ENCODE peak calls at places on chromosomes 6 and 20, in five cellular contexts. E is neuronal stem cell, S is H1, M is IMR-90, G is trophoblast cell. K is an unnamed sample.

GRCh38 chr20:43545837-43546578 is 12.8 kb upstream of the SGK2 start:
- DNase-seq in E (no peak), S (no peak), M (no peak), G (no peak), K (no peak)

GRCh38 chr6:13485303-13485702 is 2.1 kb downstream of the GFOD1 start:
- DNase-seq in E (no peak), S (no peak), M (no peak), G (no peak), K (no peak)

GRCh38 chr20:41895633-41896032 is 277.5 kb upstream of the CHD6 start:
- DNase-seq in E (no peak), S (no peak), M (no peak), G (no peak), K (no peak)

GRCh38 chr6:111982681-111983080 is 71.2 kb upstream of the CCN6 start:
- DNase-seq in E (no peak), S (no peak), M (no peak), G (no peak), K (no peak)

GRCh38 chr20:17683218-17684076 is 1.4 kb upstream of the RRBP1 start:
- DNase-seq in E (no peak), S (no peak), M (no peak), G (no peak), K (no peak)

GRCh38 chr6:37375376-37375775 is 21.6 kb downstream of the RNF8 start:
- DNase-seq in E (no peak), S (no peak), M (no peak), G (no peak), K (no peak)

GRCh38 chr6:167565884-167566491 is 241.1 kb downstream of the TTLL2 start:
- DNase-seq in E (peak), S (no peak), M (no peak), G (no peak), K (no peak)

GRCh38 chr6:33419580-33420492 is at the start of gene SYNGAP1:
- DNase-seq in E (no peak), S (no peak), M (peak), G (no peak), K (peak)

GRCh38 chr20:56163806-56164205 is 84.7 kb upstream of the MC3R start:
- DNase-seq in E (no peak), S (no peak), M (no peak), G (no peak), K (no peak)

GRCh38 chr6:11317885-11318771 is 85.7 kb upstream of the NEDD9 start:
- DNase-seq in E (no peak), S (no peak), M (peak), G (peak), K (peak)

GRCh38 chr6:9233686-9234085 is 798.3 kb upstream of the SLC35B3 start:
- DNase-seq in E (no peak), S (no peak), M (no peak), G (no peak), K (no peak)

GRCh38 chr6:137341721-137342195 is 122.6 kb upstream of the IFNGR1 start:
- DNase-seq in E (no peak), S (no peak), M (no peak), G (no peak), K (no peak)

GRCh38 chr6:38776515-38776914 is 61.4 kb downstream of the DNAH8 start:
- DNase-seq in E (no peak), S (no peak), M (peak), G (peak), K (peak)

GRCh38 chr20:58716476-58717277 is 24.1 kb downstream of the NPEPL1 start:
- DNase-seq in E (peak), S (no peak), M (no peak), G (no peak), K (no peak)

GRCh38 chr20:60792941-60793340 is 459.1 kb upstream of the CDH4 start:
- DNase-seq in E (no peak), S (no peak), M (no peak), G (no peak), K (no peak)

GRCh38 chr6:41092421-41093140 is 19.8 kb downstream of the NFYA start:
- DNase-seq in E (no peak), S (no peak), M (peak), G (peak), K (peak)

GRCh38 chr20:38342716-38343106 is 3.6 kb upstream of the LBP start:
- DNase-seq in E (no peak), S (no peak), M (no peak), G (no peak), K (no peak)

GRCh38 chr20:1533059-1533458 is 24.4 kb downstream of the SIRPD start:
- DNase-seq in E (no peak), S (peak), M (no peak), G (no peak), K (no peak)

GRCh38 chr6:137853569-137854213 is 13.4 kb upstream of the TNFAIP3 start:
- DNase-seq in E (no peak), S (no peak), M (peak), G (no peak), K (peak)

GRCh38 chr6:109738667-109739066 is 47.6 kb downstream of the FIG4 start:
- DNase-seq in E (no peak), S (no peak), M (no peak), G (no peak), K (no peak)

GRCh38 chr6:109740787-109741186 is 49.7 kb downstream of the FIG4 start:
- DNase-seq in E (no peak), S (no peak), M (no peak), G (no peak), K (no peak)

GRCh38 chr6:109739671-109740070 is 48.6 kb downstream of the FIG4 start:
- DNase-seq in E (no peak), S (no peak), M (no peak), G (no peak), K (no peak)

GRCh38 chr6:109738200-109738599 is 47.1 kb downstream of the FIG4 start:
- DNase-seq in E (no peak), S (no peak), M (peak), G (no peak), K (no peak)

DNA sequence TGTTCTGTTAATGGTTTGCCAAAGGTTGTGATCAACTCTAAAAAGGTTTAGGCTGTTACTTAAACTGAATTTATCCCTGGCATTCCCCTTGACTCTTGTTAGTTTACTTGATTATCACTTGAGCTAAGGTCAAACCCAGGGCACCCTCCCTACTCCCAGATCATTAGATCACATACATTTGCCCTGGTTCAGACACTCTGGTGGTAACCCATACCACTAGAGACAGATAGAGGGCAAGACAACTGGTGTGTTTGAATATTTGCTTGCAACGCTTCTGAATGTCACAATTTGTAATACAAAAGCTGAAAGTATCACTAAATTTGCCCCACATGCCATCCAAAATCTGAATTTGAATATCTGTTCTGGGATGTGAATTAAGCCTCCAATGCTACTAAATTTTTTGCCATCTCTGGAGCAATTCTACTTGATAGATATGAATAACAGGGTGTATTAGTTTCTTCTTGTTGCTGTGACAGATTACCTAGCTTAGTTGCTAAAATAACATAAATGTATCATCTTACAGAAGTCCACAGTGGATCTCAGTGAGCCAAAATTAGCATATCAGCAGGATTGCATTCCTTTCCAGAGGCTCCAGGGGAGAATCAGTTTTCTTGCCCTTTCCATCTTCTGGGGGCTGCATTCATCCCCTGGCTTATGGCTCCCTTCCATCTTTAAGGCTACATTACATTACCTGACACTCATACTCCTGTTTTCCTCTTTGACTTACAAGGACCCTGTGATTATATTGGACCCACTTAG is 45.4 kb downstream of the FIG4 start:
- DNase-seq in E (no peak), S (no peak), M (peak), G (no peak), K (no peak)
- H3K27ac ChIP-seq in E (no peak), S (no peak), M (no peak), G (no peak), K (peak)

GRCh38 chr20:57618766-57619052 is 1.5 kb downstream of the ZBP1 start:
- DNase-seq in E (no peak), S (no peak), M (no peak), G (no peak), K (no peak)

GRCh38 chr20:57619053-57619831 is 984 bp downstream of the ZBP1 start:
- DNase-seq in E (no peak), S (no peak), M (no peak), G (no peak), K (no peak)

GRCh38 chr20:57620999-57621398 is 773 bp upstream of the ZBP1 start:
- DNase-seq in E (no peak), S (no peak), M (no peak), G (no peak), K (no peak)

GRCh38 chr20:57621426-57622200 is 1.4 kb upstream of the ZBP1 start:
- DNase-seq in E (no peak), S (no peak), M (no peak), G (no peak), K (no peak)

DNA sequence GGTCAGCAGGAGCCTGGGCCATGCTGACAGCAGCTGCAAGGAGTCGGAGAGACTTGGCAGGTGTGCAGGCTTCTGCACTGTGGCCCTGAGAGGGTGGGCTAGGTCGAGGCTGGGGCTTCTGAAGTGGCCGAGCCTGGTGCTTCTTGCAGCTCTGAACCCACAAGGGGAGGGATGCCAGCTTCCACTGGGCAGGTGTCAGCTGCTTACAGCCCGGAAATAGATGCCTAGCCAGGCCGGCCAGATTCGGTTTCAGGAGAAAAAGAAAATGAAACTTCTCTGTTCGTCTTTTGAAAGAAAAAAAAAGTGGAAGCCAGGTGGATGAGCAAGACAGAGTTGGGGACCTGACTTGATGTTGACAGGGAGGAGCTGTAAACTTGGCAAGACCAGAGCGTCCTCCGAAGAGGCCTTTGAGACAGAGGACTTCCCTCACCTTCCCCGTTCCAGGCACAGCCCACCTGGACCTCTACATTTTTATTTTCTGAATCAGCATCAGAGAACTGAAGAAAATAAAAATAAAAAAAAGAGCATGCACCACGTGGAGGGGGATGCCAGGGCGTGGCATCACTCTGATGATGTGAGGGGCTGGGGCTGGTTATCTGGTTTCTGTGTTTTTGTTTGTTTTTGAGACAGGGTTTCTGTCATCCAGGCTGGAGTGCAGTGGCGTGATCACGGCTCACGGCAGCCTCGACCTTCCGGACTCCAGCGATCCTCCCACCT is at the start of gene ZBP1:
- DNase-seq in E (no peak), S (no peak), M (no peak), G (no peak), K (no peak)
- H3K4me3 ChIP-seq in E (no peak), S (no peak), M (no peak), G (no peak), K (no peak)

GRCh38 chr20:63270606-63271325 is 1.8 kb upstream of the ARFGAP1 start:
- DNase-seq in E (no peak), S (no peak), M (no peak), G (no peak), K (no peak)

GRCh38 chr20:63273635-63274380 is 1.2 kb downstream of the ARFGAP1 start:
- DNase-seq in E (no peak), S (no peak), M (peak), G (peak), K (peak)

GRCh38 chr20:63274381-63275228 is 2.0 kb downstream of the ARFGAP1 start:
- DNase-seq in E (no peak), S (no peak), M (no peak), G (no peak), K (no peak)

GRCh38 chr20:63273180-63273579 is 567 bp downstream of the ARFGAP1 start:
- DNase-seq in E (no peak), S (no peak), M (no peak), G (no peak), K (no peak)

GRCh38 chr20:63272105-63273078 is at the start of gene ARFGAP1:
- DNase-seq in E (peak), S (no peak), M (peak), G (peak), K (peak)
- H3K14ac ChIP-seq in E (no peak), S (no peak), M (peak), G (peak), K (no peak)

DNA sequence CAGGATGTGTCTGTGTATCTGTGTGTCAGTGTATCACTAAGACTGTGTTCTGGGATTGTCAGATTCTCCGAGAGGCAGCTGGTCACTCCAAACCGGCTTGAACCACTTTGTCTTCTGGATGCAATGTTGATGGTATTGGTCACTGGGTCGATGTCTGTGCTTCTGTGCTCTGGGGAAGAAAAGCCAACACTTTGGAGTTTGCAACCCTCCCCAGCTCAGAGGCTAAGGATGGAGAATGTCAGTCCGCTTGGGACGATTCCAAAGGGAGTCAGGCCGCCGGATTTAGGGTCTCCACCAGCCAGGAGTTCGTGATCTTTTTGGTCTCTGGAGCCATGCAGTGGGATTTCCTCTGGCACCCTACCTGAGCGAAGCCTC is 5.2 kb downstream of the MAFB start:
- DNase-seq in E (peak), S (no peak), M (no peak), G (no peak), K (no peak)
- H3K27ac ChIP-seq in E (no peak), S (no peak), M (no peak), G (no peak), K (no peak)

GRCh38 chr6:16081337-16081736 is 47.5 kb upstream of the MYLIP start:
- DNase-seq in E (no peak), S (no peak), M (no peak), G (no peak), K (no peak)

GRCh38 chr6:16079354-16079753 is 49.5 kb upstream of the MYLIP start:
- DNase-seq in E (no peak), S (no peak), M (no peak), G (no peak), K (no peak)

GRCh38 chr6:16078064-16078463 is 50.8 kb upstream of the MYLIP start:
- DNase-seq in E (no peak), S (no peak), M (no peak), G (no peak), K (no peak)

GRCh38 chr6:16080204-16080603 is 48.7 kb upstream of the MYLIP start:
- DNase-seq in E (no peak), S (no peak), M (no peak), G (no peak), K (no peak)

DNA sequence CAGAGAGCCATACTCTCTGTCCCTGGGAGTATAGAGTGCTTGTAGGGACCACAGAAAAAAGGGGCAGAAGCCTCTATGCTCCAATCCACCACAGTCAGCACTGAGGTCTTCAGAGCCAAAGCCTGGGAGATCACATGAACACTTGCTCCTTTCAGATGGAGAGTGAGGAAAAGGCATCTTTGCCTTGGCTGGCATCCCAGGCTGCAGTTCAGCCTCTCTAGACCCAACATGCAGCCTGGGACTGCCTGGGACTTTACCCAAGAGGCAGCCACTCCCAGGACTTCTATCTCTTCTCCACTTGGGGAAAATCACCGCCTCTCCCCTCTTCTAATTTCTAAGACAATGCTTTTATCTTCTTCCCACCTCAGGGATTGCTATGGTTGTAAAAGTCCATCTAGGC is 46.5 kb upstream of the MYLIP start:
- DNase-seq in E (no peak), S (no peak), M (no peak), G (no peak), K (no peak)
- H3K4me3 ChIP-seq in E (no peak), S (no peak), M (no peak), G (no peak), K (no peak)

GRCh38 chr6:7314414-7314813 is 1.4 kb upstream of the SSR1 start:
- DNase-seq in E (no peak), S (no peak), M (no peak), G (no peak), K (no peak)

GRCh38 chr6:7311171-7311570 is 1.8 kb downstream of the SSR1 start:
- DNase-seq in E (no peak), S (no peak), M (no peak), G (no peak), K (peak)

GRCh38 chr6:7312616-7313504 is at the start of gene SSR1:
- DNase-seq in E (peak), S (peak), M (peak), G (peak), K (peak)

GRCh38 chr6:7313505-7314165 is 636 bp upstream of the SSR1 start:
- DNase-seq in E (no peak), S (no peak), M (no peak), G (peak), K (no peak)

GRCh38 chr6:7311920-7312615 is 931 bp downstream of the SSR1 start:
- DNase-seq in E (no peak), S (no peak), M (peak), G (peak), K (peak)
- H3K14ac ChIP-seq in E (no peak), S (no peak), M (peak), G (peak), K (peak)

DNA sequence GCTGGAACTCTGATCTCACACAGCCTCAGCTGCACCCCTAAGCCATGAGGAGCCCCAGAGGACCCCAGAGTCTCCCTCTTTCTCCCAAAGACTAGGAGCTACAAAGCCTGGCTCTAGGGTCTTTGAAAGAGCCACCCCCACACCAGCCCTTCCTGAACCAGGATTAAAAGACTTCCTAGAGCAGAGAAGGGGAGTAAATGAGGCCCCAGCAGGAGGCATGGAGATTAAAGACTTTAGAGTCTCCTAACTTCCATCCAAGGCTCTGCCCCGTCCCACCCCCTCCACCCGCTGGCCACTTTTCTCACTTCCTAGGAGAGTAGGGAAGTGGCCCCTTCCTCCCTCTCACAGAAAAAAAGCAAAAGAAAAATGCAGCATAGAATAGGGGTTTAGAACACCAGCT is 1.7 kb downstream of the PREX1 start:
- DNase-seq in E (peak), S (peak), M (no peak), G (no peak), K (no peak)
- H3K27ac ChIP-seq in E (peak), S (no peak), M (no peak), G (no peak), K (no peak)